ENCODE peak calls at places on chromosome 5, in four cellular contexts. S is CD8-positive, alpha-beta memory T cell; N is thyroid gland; D is effector memory CD4-positive, alpha-beta T cell. V is an unnamed sample.

GRCh38 chr5:146000072-146000471 is 63.7 kb downstream of the SH3RF2 start:
- DNase-seq in S (no peak), N (no peak), D (no peak), V (no peak)

GRCh38 chr5:133200256-133200655 is 148.4 kb downstream of the HSPA4 start:
- DNase-seq in S (no peak), N (no peak), D (no peak), V (no peak)

GRCh38 chr5:94992325-94992724 is 292.6 kb downstream of the MCTP1 start:
- DNase-seq in S (no peak), N (no peak), D (no peak), V (no peak)

GRCh38 chr5:168286386-168286785 is 5.1 kb upstream of the WWC1 start:
- DNase-seq in S (no peak), N (no peak), D (no peak), V (peak; percentile 23)

GRCh38 chr5:160959804-160960203 is 107.8 kb upstream of the ATP10B start:
- DNase-seq in S (no peak), N (peak; percentile 93), D (no peak), V (no peak)

GRCh38 chr5:112084149-112084548 is 327.2 kb upstream of the NREP start:
- DNase-seq in S (no peak), N (no peak), D (no peak), V (no peak)

GRCh38 chr5:134370306-134370870 is 981 bp upstream of the UBE2B start:
- DNase-seq in S (no peak), N (no peak), D (no peak), V (no peak)

GRCh38 chr5:83590966-83591365 is 119.4 kb downstream of the VCAN start:
- DNase-seq in S (no peak), N (no peak), D (no peak), V (no peak)

GRCh38 chr5:177163500-177163899 is 29.9 kb downstream of the NSD1 start:
- DNase-seq in S (no peak), N (no peak), D (no peak), V (no peak)

GRCh38 chr5:131382407-131383395 is 118.8 kb downstream of the CDC42SE2 start:
- DNase-seq in S (peak; percentile 32), N (peak; percentile 36), D (no peak), V (no peak)

GRCh38 chr5:78698218-78698751 is 49.7 kb upstream of the LHFPL2 start:
- DNase-seq in S (no peak), N (no peak), D (no peak), V (no peak)

GRCh38 chr5:156351423-156351822 is 24.5 kb downstream of the SGCD start:
- DNase-seq in S (no peak), N (no peak), D (no peak), V (no peak)

GRCh38 chr5:151618907-151619306 is 27.8 kb upstream of the FAT2 start:
- DNase-seq in S (no peak), N (no peak), D (no peak), V (no peak)

GRCh38 chr5:112417931-112418358 is 1.1 kb downstream of the EPB41L4A start:
- DNase-seq in S (peak; percentile 43), N (peak; percentile 66), D (no peak), V (peak; percentile 18)

V was measured in nephron progenitor cell.